ENCODE peak calls at places on chromosomes 1 and 21, in nine cellular contexts. E, S, G, A, W, D, Z, H and L are unnamed samples.

GRCh38 chr1:226892534-226892895 is 22.1 kb downstream of the PSEN2 start:
- DNase-seq in E (no peak), S (no peak), G (no peak), A (no peak), W (no peak), D (no peak), Z (no peak), H (no peak), L (no peak)

GRCh38 chr1:147794570-147794969 is 34.2 kb upstream of the GJA5 start:
- DNase-seq in E (no peak), S (peak; percentile 93), G (no peak), A (no peak), W (no peak), D (no peak), Z (peak; percentile 28), H (no peak), L (no peak)

GRCh38 chr1:47852006-47852686 is 145.0 kb downstream of the TRABD2B start:
- DNase-seq in E (no peak), S (no peak), G (no peak), A (no peak), W (no peak), D (no peak), Z (no peak), H (peak; percentile 58), L (no peak)

GRCh38 chr1:205360891-205361290 is 4.2 kb upstream of the KLHDC8A start:
- DNase-seq in E (no peak), S (no peak), G (no peak), A (no peak), W (no peak), D (no peak), Z (no peak), H (no peak), L (no peak)

GRCh38 chr1:69175078-69175477 is 392.6 kb upstream of the LRRC7 start:
- DNase-seq in E (no peak), S (no peak), G (no peak), A (no peak), W (no peak), D (no peak), Z (no peak), H (no peak), L (no peak)

GRCh38 chr21:46083271-46084040 is 14.5 kb upstream of the COL6A2 start:
- DNase-seq in E (no peak), S (no peak), G (peak; percentile 90), A (no peak), W (no peak), D (no peak), Z (no peak), H (peak; percentile 78), L (peak; percentile 50)

GRCh38 chr1:211480941-211481545 is 10.9 kb downstream of the RD3 start:
- DNase-seq in E (no peak), S (no peak), G (no peak), A (no peak), W (no peak), D (no peak), Z (no peak), H (no peak), L (no peak)

GRCh38 chr1:228902781-228903572 is 167.7 kb downstream of the RHOU start:
- DNase-seq in E (peak; percentile 88), S (peak; percentile 100), G (peak; percentile 99), A (peak; percentile 90), W (peak; percentile 97), D (peak; percentile 91), Z (peak; percentile 78), H (peak; percentile 86), L (peak; percentile 98)

GRCh38 chr1:116352349-116352813 is 20.7 kb upstream of the ATP1A1 start:
- DNase-seq in E (no peak), S (peak; percentile 22), G (no peak), A (no peak), W (no peak), D (no peak), Z (no peak), H (no peak), L (no peak)

GRCh38 chr1:13730751-13731482 is 30.9 kb downstream of the PRDM2 start:
- DNase-seq in E (no peak), S (no peak), G (no peak), A (no peak), W (peak; percentile 56), D (no peak), Z (peak; percentile 9), H (no peak), L (peak; percentile 43)

GRCh38 chr1:189859385-189859977 is 618.2 kb downstream of the BRINP3 start:
- DNase-seq in E (no peak), S (peak; percentile 28), G (peak; percentile 0), A (no peak), W (peak; percentile 30), D (peak; percentile 17), Z (no peak), H (no peak), L (no peak)

GRCh38 chr1:33338495-33339211 is 17.8 kb upstream of the A3GALT2 start:
- DNase-seq in E (no peak), S (peak; percentile 97), G (peak; percentile 97), A (no peak), W (peak; percentile 99), D (peak; percentile 28), Z (peak; percentile 72), H (no peak), L (peak; percentile 75)

GRCh38 chr1:95503371-95504145 is 269.5 kb downstream of the RWDD3 start:
- DNase-seq in E (peak; percentile 34), S (no peak), G (no peak), A (no peak), W (no peak), D (no peak), Z (no peak), H (no peak), L (no peak)

GRCh38 chr1:232011961-232012360 is 385.4 kb downstream of the DISC1 start:
- DNase-seq in E (no peak), S (peak; percentile 6), G (peak; percentile 4), A (no peak), W (no peak), D (no peak), Z (no peak), H (no peak), L (peak; percentile 22)

GRCh38 chr1:209675567-209676154 is 449 bp downstream of the G0S2 start:
- DNase-seq in E (no peak), S (no peak), G (no peak), A (no peak), W (peak; percentile 47), D (no peak), Z (no peak), H (peak; percentile 86), L (peak; percentile 45)
- TF ChIP-seq CTCF in E (no peak), S (no peak), G (no peak), A (no peak), W (no peak), D (no peak), Z (no peak), H (no peak), L (peak; percentile 9)

GRCh38 chr1:38046333-38046883 is at the start of gene POU3F1:
- DNase-seq in E (no peak), S (no peak), G (no peak), A (no peak), W (no peak), D (no peak), Z (no peak), H (no peak), L (no peak)

GRCh38 chr1:38045431-38046332 is 911 bp downstream of the POU3F1 start:
- DNase-seq in E (no peak), S (no peak), G (no peak), A (no peak), W (peak; percentile 50), D (no peak), Z (no peak), H (peak; percentile 67), L (peak; percentile 29)

GRCh38 chr1:38046884-38047602 is 450 bp upstream of the POU3F1 start:
- DNase-seq in E (peak; percentile 90), S (peak; percentile 71), G (peak; percentile 59), A (peak; percentile 79), W (peak; percentile 72), D (peak; percentile 47), Z (peak; percentile 85), H (peak; percentile 99), L (peak; percentile 78)

GRCh38 chr1:38050397-38051141 is 4.0 kb upstream of the POU3F1 start:
- DNase-seq in E (no peak), S (no peak), G (no peak), A (no peak), W (no peak), D (no peak), Z (no peak), H (peak; percentile 36), L (no peak)

GRCh38 chr1:38047603-38048146 is 1.1 kb upstream of the POU3F1 start:
- DNase-seq in E (no peak), S (peak; percentile 49), G (peak; percentile 26), A (no peak), W (no peak), D (no peak), Z (no peak), H (peak; percentile 97), L (peak; percentile 39)
- H3K4me3 ChIP-seq in E (peak overlapping the region; percentile 70), S (peak overlapping the region; percentile 50), G (peak overlapping the region; percentile 33), A (peak overlapping the region; percentile 63), W (peak overlapping the region; percentile 53), D (peak overlapping the region; percentile 32), Z (peak overlapping the region; percentile 53), H (peak overlapping the region; percentile 66), L (peak overlapping the region; percentile 29)

DNA sequence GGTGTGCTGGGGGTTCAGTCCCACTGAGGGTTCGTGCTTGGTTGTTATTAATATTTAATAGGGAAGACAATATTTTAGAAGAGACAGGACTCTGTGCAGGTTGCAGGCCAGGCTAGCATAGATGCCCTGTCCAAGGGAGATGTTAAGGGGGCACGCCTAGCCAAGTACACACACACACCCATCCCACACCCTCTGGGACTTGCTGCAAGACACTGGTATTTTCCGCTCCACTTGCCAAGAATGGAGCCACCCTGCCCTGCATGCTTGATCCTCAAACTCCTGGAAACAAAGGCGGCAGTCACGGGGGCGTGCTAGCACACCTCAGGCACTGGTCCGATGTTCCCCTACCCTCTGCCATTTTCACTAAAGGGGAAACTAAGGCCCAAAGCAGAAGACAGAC is 99.1 kb downstream of the MRPL37 start:
- DNase-seq in E (no peak), S (no peak), G (no peak), A (no peak), W (no peak), D (no peak), Z (peak; percentile 37), H (no peak), L (no peak)
- TF ChIP-seq CTCF in E (no peak), S (no peak), G (no peak), A (no peak), W (no peak), D (no peak), Z (no peak), H (no peak), L (no peak)

GRCh38 chr21:39183272-39184049 is at the start of gene PSMG1:
- DNase-seq in E (peak; percentile 83), S (peak; percentile 96), G (peak; percentile 91), A (peak; percentile 91), W (peak; percentile 97), D (peak; percentile 88), Z (peak; percentile 93), H (peak; percentile 95), L (peak; percentile 96)

GRCh38 chr21:39184050-39184980 is 1.1 kb upstream of the PSMG1 start:
- DNase-seq in E (no peak), S (no peak), G (no peak), A (no peak), W (peak; percentile 17), D (no peak), Z (no peak), H (no peak), L (peak; percentile 37)

GRCh38 chr21:39186676-39187075 is 3.4 kb upstream of the PSMG1 start:
- DNase-seq in E (no peak), S (no peak), G (no peak), A (no peak), W (no peak), D (no peak), Z (no peak), H (no peak), L (no peak)

GRCh38 chr21:39187141-39187540 is 3.9 kb upstream of the PSMG1 start:
- DNase-seq in E (no peak), S (no peak), G (no peak), A (no peak), W (no peak), D (no peak), Z (no peak), H (no peak), L (no peak)

GRCh38 chr21:39185157-39185556 is 1.9 kb upstream of the PSMG1 start:
- DNase-seq in E (no peak), S (no peak), G (no peak), A (no peak), W (no peak), D (no peak), Z (no peak), H (no peak), L (no peak)
- H3K4me3 ChIP-seq in E (no peak overlapping the region), S (no peak overlapping the region), G (no peak overlapping the region), A (no peak overlapping the region), W (no peak overlapping the region), D (peak overlapping the region; percentile 91), Z (no peak overlapping the region), H (no peak overlapping the region), L (no peak overlapping the region)